ENCODE peak calls at places on chromosomes 12 and 14, in eight cellular contexts. T, B, D, P, Y, J, M and H are unnamed samples.

GRCh38 chr12:110109037-110109836 is 14.9 kb upstream of the IFT81 start:
- DNase-seq in T (peak; percentile 62), B (no peak), D (peak; percentile 30), P (peak; percentile 98), Y (peak; percentile 60), J (no peak), M (peak; percentile 95), H (no peak)

GRCh38 chr12:88578821-88579518 is 1.3 kb downstream of the KITLG start:
- DNase-seq in T (peak; percentile 19), B (no peak), D (peak; percentile 33), P (no peak), Y (no peak), J (no peak), M (no peak), H (peak; percentile 10)

GRCh38 chr14:100322138-100322957 is 791 bp upstream of the SLC25A47 start:
- DNase-seq in T (no peak), B (no peak), D (no peak), P (no peak), Y (no peak), J (no peak), M (no peak), H (no peak)

GRCh38 chr14:80381964-80382363 is 170.7 kb upstream of the DIO2 start:
- DNase-seq in T (no peak), B (no peak), D (no peak), P (no peak), Y (no peak), J (no peak), M (no peak), H (no peak)

GRCh38 chr14:98886982-98887381 is 385.0 kb downstream of the BCL11B start:
- DNase-seq in T (no peak), B (no peak), D (no peak), P (no peak), Y (peak; percentile 67), J (no peak), M (no peak), H (no peak)

GRCh38 chr14:76424359-76424758 is 48.4 kb downstream of the ESRRB start:
- DNase-seq in T (no peak), B (no peak), D (no peak), P (no peak), Y (no peak), J (no peak), M (no peak), H (no peak)

GRCh38 chr12:130547480-130548155 is 168.5 kb downstream of the RIMBP2 start:
- DNase-seq in T (no peak), B (no peak), D (no peak), P (no peak), Y (no peak), J (no peak), M (no peak), H (no peak)

GRCh38 chr12:9920451-9920850 is 11.7 kb downstream of the CLEC2A start:
- DNase-seq in T (no peak), B (no peak), D (no peak), P (no peak), Y (no peak), J (no peak), M (no peak), H (no peak)

GRCh38 chr14:32805979-32806378 is 132.7 kb upstream of the NPAS3 start:
- DNase-seq in T (no peak), B (no peak), D (no peak), P (no peak), Y (no peak), J (no peak), M (no peak), H (no peak)

GRCh38 chr14:99647407-99647806 is 2.5 kb downstream of the HHIPL1 start:
- DNase-seq in T (no peak), B (no peak), D (no peak), P (no peak), Y (no peak), J (no peak), M (no peak), H (no peak)

GRCh38 chr12:104603545-104603973 is 146.8 kb downstream of the CHST11 start:
- DNase-seq in T (no peak), B (no peak), D (no peak), P (no peak), Y (no peak), J (no peak), M (no peak), H (no peak)

DNA sequence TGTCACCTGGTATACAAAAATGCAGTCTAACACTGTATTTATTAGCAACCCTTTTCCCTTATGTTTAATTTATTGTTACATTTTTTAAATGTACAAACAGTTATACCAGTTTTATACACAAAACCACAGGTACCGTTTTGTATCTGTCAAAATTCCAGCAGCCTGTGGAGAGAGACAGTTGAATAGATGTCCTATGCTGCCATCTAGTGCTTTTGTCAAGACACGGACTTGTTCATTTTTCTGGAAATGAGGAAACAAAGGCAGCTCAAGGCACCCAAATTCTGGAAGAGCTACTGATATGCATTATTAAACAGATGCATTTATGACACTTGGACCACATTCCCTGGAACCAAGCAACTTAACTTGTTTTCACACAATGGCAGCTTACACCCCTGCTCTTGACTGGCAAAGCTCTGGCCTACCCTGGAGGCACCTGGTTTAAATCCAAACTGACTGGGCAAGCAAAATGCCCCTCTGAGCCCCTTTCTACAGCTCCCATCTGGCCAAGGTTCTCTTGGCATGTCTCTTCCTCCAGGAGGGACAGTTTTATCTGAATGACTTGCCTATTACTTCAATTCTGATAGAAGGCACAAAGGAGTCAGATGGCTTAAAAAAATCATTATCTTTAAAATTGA is 286.9 kb upstream of the PRKD1 start:
- DNase-seq in T (peak; percentile 32), B (peak; percentile 9), D (peak; percentile 12), P (no peak), Y (no peak), J (no peak), M (no peak), H (no peak)
- TF ChIP-seq CTCF in T (peak; percentile 77), B (peak; percentile 35), D (peak; percentile 57), P (peak; percentile 55), Y (peak; percentile 62), J (no peak), M (peak; percentile 62), H (peak; percentile 83)

GRCh38 chr12:6352198-6353173 is 10.6 kb upstream of the TNFRSF1A start:
- DNase-seq in T (no peak), B (no peak), D (no peak), P (no peak), Y (no peak), J (no peak), M (no peak), H (no peak)

GRCh38 chr12:6354539-6355393 is 12.9 kb upstream of the TNFRSF1A start:
- DNase-seq in T (no peak), B (no peak), D (no peak), P (no peak), Y (no peak), J (no peak), M (no peak), H (no peak)

GRCh38 chr12:6358886-6359285 is 16.5 kb downstream of the SCNN1A start:
- DNase-seq in T (no peak), B (no peak), D (no peak), P (no peak), Y (no peak), J (no peak), M (no peak), H (no peak)

GRCh38 chr12:6356374-6356820 is 14.5 kb upstream of the TNFRSF1A start:
- DNase-seq in T (no peak), B (no peak), D (no peak), P (no peak), Y (no peak), J (no peak), M (no peak), H (no peak)

GRCh38 chr12:6355491-6356373 is 13.9 kb upstream of the TNFRSF1A start:
- DNase-seq in T (no peak), B (no peak), D (no peak), P (no peak), Y (no peak), J (no peak), M (no peak), H (no peak)
- TF ChIP-seq CTCF in T (no peak), B (no peak), D (no peak), P (no peak), Y (no peak), J (no peak), M (no peak), H (peak; percentile 15)

GRCh38 chr12:52971701-52972329 is 22.9 kb downstream of the KRT18 start:
- DNase-seq in T (peak; percentile 49), B (no peak), D (no peak), P (no peak), Y (no peak), J (no peak), M (no peak), H (no peak)

GRCh38 chr12:52977195-52977594 is 28.3 kb downstream of the KRT18 start:
- DNase-seq in T (no peak), B (no peak), D (no peak), P (no peak), Y (no peak), J (no peak), M (no peak), H (no peak)

GRCh38 chr12:52975204-52975603 is 26.3 kb downstream of the KRT18 start:
- DNase-seq in T (no peak), B (no peak), D (no peak), P (no peak), Y (peak; percentile 22), J (no peak), M (no peak), H (no peak)

GRCh38 chr12:52976574-52977071 is 27.7 kb downstream of the KRT18 start:
- DNase-seq in T (no peak), B (no peak), D (peak; percentile 50), P (no peak), Y (no peak), J (no peak), M (no peak), H (no peak)

GRCh38 chr12:52975820-52976573 is 27.1 kb downstream of the KRT18 start:
- DNase-seq in T (no peak), B (no peak), D (no peak), P (no peak), Y (peak; percentile 74), J (no peak), M (no peak), H (no peak)
- TF ChIP-seq CTCF in T (no peak), B (no peak), D (peak; percentile 13), P (no peak), Y (no peak), J (no peak), M (no peak), H (peak; percentile 46)

GRCh38 chr12:14768823-14769405 is 34.4 kb downstream of the WBP11 start:
- DNase-seq in T (peak; percentile 44), B (peak; percentile 50), D (no peak), P (peak; percentile 65), Y (peak; percentile 20), J (no peak), M (no peak), H (no peak)

GRCh38 chr12:14769837-14770494 is 33.3 kb downstream of the WBP11 start:
- DNase-seq in T (peak; percentile 87), B (peak; percentile 96), D (peak; percentile 84), P (peak; percentile 91), Y (peak; percentile 88), J (peak; percentile 86), M (peak; percentile 77), H (peak; percentile 93)

GRCh38 chr12:14767617-14768016 is 35.7 kb downstream of the WBP11 start:
- DNase-seq in T (no peak), B (no peak), D (no peak), P (no peak), Y (no peak), J (no peak), M (no peak), H (no peak)

GRCh38 chr12:14770495-14771313 is 32.6 kb downstream of the WBP11 start:
- DNase-seq in T (peak; percentile 97), B (peak; percentile 94), D (peak; percentile 82), P (peak; percentile 97), Y (peak; percentile 97), J (peak; percentile 96), M (peak; percentile 98), H (peak; percentile 93)

GRCh38 chr12:14769462-14769836 is 33.8 kb downstream of the WBP11 start:
- DNase-seq in T (peak; percentile 43), B (no peak), D (peak; percentile 56), P (peak; percentile 76), Y (peak; percentile 42), J (no peak), M (peak; percentile 54), H (peak; percentile 60)
- TF ChIP-seq CTCF in T (no peak), B (no peak), D (no peak), P (no peak), Y (no peak), J (no peak), M (no peak), H (no peak)